ENCODE peak calls at places on chromosomes 16 and 17, in five cellular contexts. F is substantia nigra, I is nephron progenitor cell, K is HEK293T, R is dermis microvascular lymphatic vessel endothelial cell. S is an unnamed sample.

GRCh38 chr17:17780941-17781590 is 55.7 kb downstream of the SREBF1 start:
- DNase-seq in F (no peak), I (peak), K (peak), R (no peak), S (peak)

GRCh38 chr16:58459344-58460218 is 40.4 kb upstream of the NDRG4 start:
- DNase-seq in F (no peak), I (no peak), K (no peak), R (peak), S (no peak)

GRCh38 chr17:55067697-55068439 is 99.3 kb downstream of the STXBP4 start:
- DNase-seq in F (no peak), I (no peak), K (no peak), R (no peak), S (no peak)

GRCh38 chr16:4327782-4328579 is 12.1 kb downstream of the GLIS2 start:
- DNase-seq in F (peak), I (peak), K (no peak), R (peak), S (peak)

GRCh38 chr17:7173687-7174602 is 5.2 kb downstream of the ASGR1 start:
- DNase-seq in F (no peak), I (peak), K (no peak), R (peak), S (peak)

GRCh38 chr17:16938031-16938430 is 33.9 kb downstream of the TNFRSF13B start:
- DNase-seq in F (no peak), I (no peak), K (no peak), R (no peak), S (no peak)

GRCh38 chr17:64320613-64321553 is 57.8 kb upstream of the TEX2 start:
- DNase-seq in F (peak), I (peak), K (peak), R (peak), S (peak)

GRCh38 chr17:43014946-43015519 is 7.2 kb downstream of the VAT1 start:
- DNase-seq in F (no peak), I (no peak), K (no peak), R (no peak), S (no peak)

GRCh38 chr16:73071131-73071940 is 23.4 kb upstream of the ZFHX3 start:
- DNase-seq in F (no peak), I (peak), K (no peak), R (no peak), S (peak)

GRCh38 chr16:22813946-22814325 is at the start of gene HS3ST2:
- DNase-seq in F (no peak), I (peak), K (peak), R (no peak), S (peak)

GRCh38 chr17:50349241-50349595 is 3.3 kb downstream of the XYLT2 start:
- DNase-seq in F (no peak), I (no peak), K (no peak), R (no peak), S (no peak)

S was measured in iPS-NIHi11.